ENCODE peak calls at places on chromosomes 7 and 10, in five cellular contexts. O is cardiac fibroblast, G is HFF-Myc, W is neuronal stem cell, D is heart right ventricle. T is an unnamed sample.

GRCh38 chr10:34811968-34812514 is 3.1 kb downstream of the PARD3 start:
- DNase-seq in O (peak; percentile 67), W (no peak), D (no peak), G (no peak), T (no peak)

GRCh38 chr10:14036233-14036632 is 294.5 kb downstream of the FRMD4A start:
- DNase-seq in W (no peak), D (no peak), O (no peak), G (no peak), T (no peak)

GRCh38 chr7:101058355-101058754 is 26.9 kb upstream of the TRIM56 start:
- DNase-seq in D (peak; percentile 69), O (peak; percentile 67), W (peak; percentile 74), G (peak; percentile 21), T (peak; percentile 70)

GRCh38 chr7:18320971-18321567 is 174.5 kb upstream of the HDAC9 start:
- DNase-seq in D (no peak), O (peak; percentile 69), G (peak; percentile 9), W (peak; percentile 14), T (peak; percentile 53)

GRCh38 chr7:116704650-116705049 is 32.7 kb downstream of the MET start:
- DNase-seq in D (no peak), W (no peak), G (no peak), O (no peak), T (no peak)

GRCh38 chr7:92634924-92635519 is 44.8 kb upstream of the FAM133B start:
- DNase-seq in W (no peak), D (no peak), O (peak; percentile 55), G (peak; percentile 73), T (peak; percentile 78)

GRCh38 chr10:131438665-131439064 is 127.1 kb upstream of the TCERG1L start:
- DNase-seq in D (no peak), G (no peak), O (no peak), W (no peak), T (no peak)

GRCh38 chr7:135704698-135705097 is 23.3 kb downstream of the SLC13A4 start:
- DNase-seq in W (no peak), D (no peak), O (no peak), G (no peak), T (no peak)

T was measured in Daoy.